ENCODE peak calls at places on chromosomes 6 and 20, in nine cellular contexts. J is stimulated activated CD8-positive, alpha-beta memory T cell treated with anti-CD3 and anti-CD28 coated beads, Interleukin-12 subunit alpha, Interleukin-12 subunit beta, amount 100 ng/mL, for 4 hours; W is NCI-H146; I is fibroblast of gingiva; X is stimulated activated CD4-positive, alpha-beta T cell treated with anti-CD3 and anti-CD28 coated beads, TNF-alpha, amount 100 ng/mL, for 48 hours; S is upper lobe of right lung; L is hypothalamus; Q is left lobe of liver; P is caudate nucleus. R is an unnamed sample.

GRCh38 chr20:58494923-58495622 is 20.1 kb downstream of the APCDD1L start:
- DNase-seq in J (no peak), W (no peak), I (no peak), X (no peak), S (no peak), L (no peak), Q (no peak), P (no peak), R (no peak)

GRCh38 chr20:57747889-57748456 is 38.2 kb upstream of the PMEPA1 start:
- DNase-seq in J (no peak), W (peak; percentile 22), I (no peak), X (no peak), S (no peak), L (no peak), Q (no peak), P (no peak), R (no peak)

GRCh38 chr6:3162565-3163247 is 5.4 kb upstream of the TUBB2A start:
- DNase-seq in J (peak; percentile 48), W (peak; percentile 89), I (peak; percentile 76), X (peak; percentile 33), S (peak; percentile 88), L (peak; percentile 34), Q (peak; percentile 84), P (peak; percentile 52), R (peak; percentile 88)

GRCh38 chr6:152246554-152247337 is 390.4 kb downstream of the SYNE1 start:
- DNase-seq in J (no peak), W (no peak), I (peak; percentile 53), X (no peak), S (no peak), L (no peak), Q (no peak), P (no peak), R (peak; percentile 56)

GRCh38 chr20:38863024-38863851 is 57.7 kb downstream of the PPP1R16B start:
- DNase-seq in J (peak; percentile 44), W (no peak), I (no peak), X (no peak), S (no peak), L (no peak), Q (peak; percentile 38), P (no peak), R (no peak)

GRCh38 chr6:25717856-25718740 is 36.4 kb upstream of the SLC17A4 start:
- DNase-seq in J (no peak), W (peak; percentile 56), I (peak; percentile 10), X (no peak), S (no peak), L (no peak), Q (no peak), P (no peak), R (peak; percentile 81)

GRCh38 chr6:21240709-21241108 is 352.8 kb upstream of the SOX4 start:
- DNase-seq in J (no peak), W (no peak), I (peak; percentile 31), X (no peak), S (no peak), L (no peak), Q (no peak), P (no peak), R (peak; percentile 14)

GRCh38 chr6:159919800-159920199 is 29.0 kb downstream of the MAS1 start:
- DNase-seq in J (no peak), W (no peak), I (no peak), X (no peak), S (no peak), L (no peak), Q (no peak), P (no peak), R (no peak)

GRCh38 chr6:53492860-53493634 is 51.9 kb downstream of the GCLC start:
- DNase-seq in J (no peak), W (peak; percentile 34), I (peak; percentile 46), X (peak; percentile 39), S (no peak), L (no peak), Q (peak; percentile 58), P (no peak), R (peak; percentile 89)

GRCh38 chr6:134950482-134950881 is 581 bp upstream of the ALDH8A1 start:
- DNase-seq in J (no peak), W (no peak), I (no peak), X (no peak), S (no peak), L (no peak), Q (no peak), P (no peak), R (no peak)

GRCh38 chr20:19501476-19502115 is 256.5 kb upstream of the RIN2 start:
- DNase-seq in J (no peak), W (no peak), I (no peak), X (no peak), S (no peak), L (no peak), Q (no peak), P (no peak), R (no peak)

GRCh38 chr20:1341561-1342265 is 12.8 kb upstream of the SDCBP2 start:
- DNase-seq in J (no peak), W (no peak), I (peak; percentile 54), X (no peak), S (no peak), L (no peak), Q (no peak), P (no peak), R (no peak)

GRCh38 chr6:105869835-105870506 is 216.2 kb upstream of the PRDM1 start:
- DNase-seq in J (no peak), W (no peak), I (no peak), X (no peak), S (no peak), L (no peak), Q (no peak), P (no peak), R (no peak)

GRCh38 chr6:168979254-168979653 is 274.4 kb downstream of the THBS2 start:
- DNase-seq in J (no peak), W (no peak), I (no peak), X (no peak), S (no peak), L (no peak), Q (no peak), P (no peak), R (no peak)

GRCh38 chr6:52499026-52499425 is 77.8 kb downstream of the TRAM2 start:
- DNase-seq in J (no peak), W (no peak), I (no peak), X (no peak), S (no peak), L (no peak), Q (no peak), P (no peak), R (no peak)

GRCh38 chr6:145148392-145149175 is 586.7 kb downstream of the EPM2A start:
- DNase-seq in J (no peak), W (peak; percentile 87), I (peak; percentile 95), X (no peak), S (peak; percentile 66), L (no peak), Q (no peak), P (no peak), R (peak; percentile 89)

GRCh38 chr20:41411458-41411857 is 44.8 kb upstream of the EMILIN3 start:
- DNase-seq in J (no peak), W (no peak), I (peak; percentile 62), X (no peak), S (no peak), L (no peak), Q (no peak), P (no peak), R (peak; percentile 78)

GRCh38 chr6:104326173-104327001 is 533.3 kb downstream of the HACE1 start:
- DNase-seq in J (no peak), W (no peak), I (no peak), X (no peak), S (no peak), L (no peak), Q (no peak), P (no peak), R (peak; percentile 51)

GRCh38 chr6:125154184-125155135 is 887 bp downstream of the TPD52L1 start:
- DNase-seq in J (no peak), W (peak; percentile 75), I (no peak), X (peak; percentile 8), S (peak; percentile 78), L (no peak), Q (peak; percentile 78), P (no peak), R (peak; percentile 38)

GRCh38 chr6:44237021-44237812 is 9.7 kb upstream of the HSP90AB1 start:
- DNase-seq in J (peak; percentile 55), W (peak; percentile 98), I (peak; percentile 97), X (no peak), S (peak; percentile 94), L (peak; percentile 53), Q (peak; percentile 95), P (peak; percentile 80), R (peak; percentile 95)